ENCODE peak calls at places on chromosomes 3 and 15, in seven cellular contexts. A is progenitor cell of endocrine pancreas; S is HTR-8/SVneo; U is cardiac muscle cell; E is activated effector memory CD4-positive, alpha-beta T cell treated with Interleukin-2 at 50 U/mL for 16 hours; D is HEK293T; W is activated gamma-delta T cell. Z is an unnamed sample.

GRCh38 chr3:128424508-128425069 is 42.1 kb downstream of the DNAJB8 start:
- DNase-seq in S (peak), U (peak), A (no peak), D (peak), W (no peak), E (no peak), Z (no peak)

GRCh38 chr15:45268135-45268534 is 16.1 kb downstream of the SLC28A2 start:
- DNase-seq in A (no peak), U (no peak), W (no peak), E (no peak), D (peak), S (no peak), Z (no peak)

GRCh38 chr15:36398212-36398611 is 181.2 kb upstream of the CDIN1 start:
- DNase-seq in E (no peak), W (no peak), D (no peak), A (no peak), S (no peak), U (no peak), Z (no peak)

GRCh38 chr3:1798711-1799410 is 299.8 kb upstream of the CNTN4 start:
- DNase-seq in U (no peak), D (no peak), S (no peak), E (no peak), W (no peak), A (no peak), Z (no peak)

GRCh38 chr3:33717616-33717865 is 513 bp downstream of the CLASP2 start:
- DNase-seq in D (peak), S (no peak), E (no peak), A (peak), W (no peak), U (peak), Z (peak)

GRCh38 chr3:64518496-64518895 is 169.3 kb downstream of the ADAMTS9 start:
- DNase-seq in E (no peak), D (no peak), W (no peak), U (no peak), A (no peak), S (no peak), Z (no peak)

GRCh38 chr15:49831206-49831965 is 210.5 kb downstream of the DTWD1 start:
- DNase-seq in E (no peak), U (peak), W (no peak), S (peak), D (no peak), A (no peak), Z (no peak)

GRCh38 chr3:186471781-186472180 is 72.4 kb downstream of the CRYGS start:
- DNase-seq in E (no peak), U (no peak), W (no peak), A (no peak), D (no peak), S (no peak), Z (no peak)

GRCh38 chr3:24264748-24265158 is 229.9 kb downstream of the THRB start:
- DNase-seq in E (no peak), D (peak), W (no peak), S (peak), A (no peak), U (peak), Z (peak)

GRCh38 chr15:79478108-79478507 is 46.0 kb downstream of the MINAR1 start:
- DNase-seq in A (no peak), S (no peak), U (no peak), E (no peak), D (no peak), W (no peak), Z (no peak)

GRCh38 chr3:18951333-18951732 is 197.0 kb upstream of the KCNH8 start:
- DNase-seq in W (no peak), D (no peak), U (no peak), E (no peak), A (no peak), S (no peak), Z (no peak)